ENCODE peak calls at places on chromosomes 16 and 17, in seven cellular contexts. L is SK-N-SH, S is osteocyte, W is K562, Q is HFFc6, Z is MCF 10A, P is brain microvascular endothelial cell. R is an unnamed sample.

GRCh38 chr17:28189667-28190066 is 129.3 kb upstream of the TMEM97 start:
- DNase-seq in L (no peak), S (no peak), W (peak), Q (no peak), Z (no peak), P (no peak), R (no peak)

GRCh38 chr16:88387941-88388627 is 5.3 kb downstream of the ZNF469 start:
- DNase-seq in L (no peak), S (peak), W (no peak), Q (no peak), Z (peak), P (no peak), R (no peak)

GRCh38 chr17:14019186-14019956 is 49.9 kb upstream of the COX10 start:
- DNase-seq in L (no peak), S (no peak), W (peak), Q (peak), Z (peak), P (peak), R (no peak)

GRCh38 chr17:28792877-28793666 is 49.3 kb downstream of the TRAF4 start:
- DNase-seq in L (no peak), S (no peak), W (peak), Q (no peak), Z (no peak), P (no peak), R (no peak)

GRCh38 chr16:49283376-49284049 is 1.9 kb upstream of the CBLN1 start:
- DNase-seq in L (no peak), S (no peak), W (no peak), Q (no peak), Z (no peak), P (no peak), R (no peak)

GRCh38 chr17:50184611-50185398 is 16.6 kb downstream of the COL1A1 start:
- DNase-seq in L (no peak), S (no peak), W (no peak), Q (peak), Z (peak), P (no peak), R (no peak)

GRCh38 chr17:68379692-68380677 is 77.3 kb downstream of the WIPI1 start:
- DNase-seq in L (no peak), S (no peak), W (no peak), Q (no peak), Z (no peak), P (no peak), R (no peak)

GRCh38 chr16:31880322-31880979 is 6.8 kb downstream of the ZNF267 start:
- DNase-seq in L (no peak), S (no peak), W (peak), Q (peak), Z (peak), P (peak), R (no peak)

GRCh38 chr17:28724500-28725165 is 1.4 kb downstream of the TLCD1 start:
- DNase-seq in L (no peak), S (no peak), W (peak), Q (no peak), Z (no peak), P (no peak), R (no peak)

GRCh38 chr17:47946516-47946915 is 5.1 kb downstream of the PNPO start:
- DNase-seq in L (no peak), S (no peak), W (no peak), Q (no peak), Z (no peak), P (no peak), R (no peak)

GRCh38 chr16:87921236-87921773 is 15.0 kb downstream of the CA5A start:
- DNase-seq in L (no peak), S (no peak), W (peak), Q (no peak), Z (no peak), P (no peak), R (no peak)

GRCh38 chr16:78210305-78210704 is 110.9 kb downstream of the WWOX start:
- DNase-seq in L (no peak), S (no peak), W (no peak), Q (no peak), Z (peak), P (peak), R (no peak)

GRCh38 chr16:48829361-48829760 is 219.4 kb upstream of the N4BP1 start:
- DNase-seq in L (no peak), S (no peak), W (no peak), Q (no peak), Z (no peak), P (no peak), R (no peak)

GRCh38 chr16:54216268-54217187 is 70.1 kb downstream of the IRX3 start:
- DNase-seq in L (no peak), S (no peak), W (no peak), Q (no peak), Z (no peak), P (no peak), R (no peak)

GRCh38 chr16:10323528-10323869 is 62.4 kb upstream of the ATF7IP2 start:
- DNase-seq in L (no peak), S (no peak), W (no peak), Q (no peak), Z (no peak), P (no peak), R (no peak)

GRCh38 chr16:62940573-62940972 is 904.3 kb upstream of the CDH8 start:
- DNase-seq in L (no peak), S (no peak), W (no peak), Q (no peak), Z (no peak), P (no peak), R (no peak)

GRCh38 chr17:67055811-67056745 is 11.7 kb downstream of the CACNG1 start:
- DNase-seq in L (peak), S (peak), W (no peak), Q (no peak), Z (no peak), P (no peak), R (peak)

GRCh38 chr16:89922884-89923639 is at the start of gene TUBB3:
- DNase-seq in L (peak), S (peak), W (peak), Q (peak), Z (peak), P (peak), R (peak)

GRCh38 chr17:48644159-48644558 is 18.0 kb upstream of the HOXB9 start:
- DNase-seq in L (peak), S (no peak), W (no peak), Q (no peak), Z (no peak), P (no peak), R (no peak)

GRCh38 chr17:8675306-8675705 is 44.8 kb upstream of the MYH10 start:
- DNase-seq in L (no peak), S (no peak), W (no peak), Q (no peak), Z (no peak), P (no peak), R (no peak)

GRCh38 chr16:13906426-13907089 is 13.4 kb upstream of the ERCC4 start:
- DNase-seq in L (no peak), S (no peak), W (no peak), Q (no peak), Z (no peak), P (no peak), R (no peak)

GRCh38 chr16:69476920-69477418 is 52.5 kb downstream of the CYB5B start:
- DNase-seq in L (no peak), S (peak), W (peak), Q (peak), Z (peak), P (peak), R (no peak)

GRCh38 chr16:84117482-84117843 is 721 bp upstream of the MBTPS1 start:
- DNase-seq in L (peak), S (peak), W (peak), Q (peak), Z (no peak), P (peak), R (peak)

GRCh38 chr16:84120023-84120422 is 3.3 kb upstream of the MBTPS1 start:
- DNase-seq in L (no peak), S (no peak), W (no peak), Q (no peak), Z (no peak), P (no peak), R (no peak)

GRCh38 chr16:84115919-84116719 is 623 bp downstream of the MBTPS1 start:
- DNase-seq in L (no peak), S (no peak), W (peak), Q (peak), Z (peak), P (peak), R (peak)

GRCh38 chr16:84119368-84119767 is 2.6 kb upstream of the MBTPS1 start:
- DNase-seq in L (no peak), S (no peak), W (no peak), Q (no peak), Z (peak), P (no peak), R (no peak)

DNA sequence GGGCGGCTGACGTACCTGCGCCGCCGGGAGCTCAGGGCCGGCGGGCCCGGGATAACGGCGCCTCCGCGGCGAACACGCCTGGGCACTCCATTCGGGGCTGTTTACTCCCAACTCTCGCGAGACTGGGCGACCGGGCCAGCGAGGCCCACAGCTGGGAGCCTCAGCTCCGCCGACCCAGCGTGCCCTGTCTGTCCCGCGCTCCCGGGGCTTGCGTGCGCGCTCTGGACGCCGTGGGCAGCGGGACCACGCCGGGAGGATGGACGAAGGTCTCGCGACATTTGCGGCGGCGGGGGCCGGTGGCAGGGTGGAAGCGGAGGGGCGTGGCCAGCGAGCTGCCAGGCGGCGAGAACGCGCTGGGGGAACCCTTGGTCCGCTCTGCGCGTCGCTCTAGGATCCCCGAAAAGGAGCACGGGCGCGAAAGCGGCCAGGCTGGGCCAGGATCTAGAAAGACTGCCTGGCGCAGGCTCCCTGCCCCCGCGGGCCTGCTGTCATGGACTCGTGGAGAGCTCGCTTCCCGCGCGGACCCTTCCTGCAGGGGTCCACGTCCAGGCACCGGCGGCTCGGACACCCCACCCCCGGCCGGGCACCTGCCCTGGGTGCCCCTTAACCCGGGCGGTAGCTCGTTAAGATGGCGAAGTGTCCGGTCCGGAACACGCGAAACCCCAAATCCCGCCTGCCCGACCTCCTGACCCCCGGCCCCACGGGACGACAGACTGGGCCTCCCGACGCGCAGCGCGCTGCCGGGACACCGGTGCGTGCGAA is at the start of gene MBTPS1:
- DNase-seq in L (peak), S (peak), W (peak), Q (peak), Z (peak), P (peak), R (peak)
- TF ChIP-seq CTCF in L (no peak), S (no peak), W (peak), Q (no peak), Z (no peak), P (no peak), R (no peak)

GRCh38 chr17:70102531-70102930 is 27.5 kb downstream of the KCNJ16 start:
- DNase-seq in L (no peak), S (no peak), W (no peak), Q (no peak), Z (no peak), P (no peak), R (no peak)

GRCh38 chr17:70099267-70099666 is 24.2 kb downstream of the KCNJ16 start:
- DNase-seq in L (no peak), S (no peak), W (no peak), Q (no peak), Z (no peak), P (no peak), R (no peak)

GRCh38 chr17:70099884-70100283 is 24.9 kb downstream of the KCNJ16 start:
- DNase-seq in L (no peak), S (no peak), W (no peak), Q (no peak), Z (no peak), P (no peak), R (no peak)

GRCh38 chr17:70098030-70098429 is 23.0 kb downstream of the KCNJ16 start:
- DNase-seq in L (no peak), S (no peak), W (no peak), Q (no peak), Z (no peak), P (no peak), R (no peak)

GRCh38 chr17:70100983-70101382 is 26.0 kb downstream of the KCNJ16 start:
- DNase-seq in L (peak), S (no peak), W (no peak), Q (no peak), Z (peak), P (no peak), R (no peak)
- TF ChIP-seq CTCF in L (peak), S (no peak), W (no peak), Q (peak), Z (peak), P (no peak), R (no peak)

GRCh38 chr16:57743458-57743857 is 7.9 kb downstream of the KATNB1 start:
- DNase-seq in L (no peak), S (no peak), W (no peak), Q (no peak), Z (no peak), P (no peak), R (no peak)
- TF ChIP-seq CTCF in L (no peak), S (no peak), W (no peak), Q (peak), Z (no peak), P (no peak), R (no peak)

DNA sequence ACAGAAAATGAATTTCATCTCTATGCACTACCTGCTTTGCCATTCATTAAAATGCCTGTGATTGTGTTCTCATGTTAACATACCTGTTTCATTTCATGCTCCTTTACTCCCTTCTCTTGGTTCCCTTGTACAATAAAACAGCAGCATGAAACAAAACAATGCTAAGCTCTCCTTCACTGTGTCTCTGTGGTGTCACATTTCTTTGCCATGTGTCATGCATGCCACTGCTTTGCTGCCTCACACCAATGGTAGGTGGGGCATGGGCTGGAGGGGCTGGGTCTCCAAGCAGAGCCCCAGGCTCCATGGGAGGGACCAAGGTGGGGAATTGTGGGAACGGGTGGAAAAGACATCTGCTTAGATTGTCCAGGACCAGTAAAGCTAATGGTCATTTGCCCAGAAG is 83.6 kb downstream of the RGS9 start:
- DNase-seq in L (no peak), S (no peak), W (no peak), Q (peak), Z (no peak), P (no peak), R (no peak)
- TF ChIP-seq CTCF in L (no peak), S (no peak), W (no peak), Q (no peak), Z (no peak), P (no peak), R (no peak)

GRCh38 chr17:18246880-18247612 is 11.5 kb downstream of the FLII start:
- DNase-seq in L (peak), S (no peak), W (peak), Q (peak), Z (no peak), P (no peak), R (peak)
- TF ChIP-seq CTCF in L (no peak), S (no peak), W (no peak), Q (no peak), Z (no peak), P (no peak), R (no peak)

DNA sequence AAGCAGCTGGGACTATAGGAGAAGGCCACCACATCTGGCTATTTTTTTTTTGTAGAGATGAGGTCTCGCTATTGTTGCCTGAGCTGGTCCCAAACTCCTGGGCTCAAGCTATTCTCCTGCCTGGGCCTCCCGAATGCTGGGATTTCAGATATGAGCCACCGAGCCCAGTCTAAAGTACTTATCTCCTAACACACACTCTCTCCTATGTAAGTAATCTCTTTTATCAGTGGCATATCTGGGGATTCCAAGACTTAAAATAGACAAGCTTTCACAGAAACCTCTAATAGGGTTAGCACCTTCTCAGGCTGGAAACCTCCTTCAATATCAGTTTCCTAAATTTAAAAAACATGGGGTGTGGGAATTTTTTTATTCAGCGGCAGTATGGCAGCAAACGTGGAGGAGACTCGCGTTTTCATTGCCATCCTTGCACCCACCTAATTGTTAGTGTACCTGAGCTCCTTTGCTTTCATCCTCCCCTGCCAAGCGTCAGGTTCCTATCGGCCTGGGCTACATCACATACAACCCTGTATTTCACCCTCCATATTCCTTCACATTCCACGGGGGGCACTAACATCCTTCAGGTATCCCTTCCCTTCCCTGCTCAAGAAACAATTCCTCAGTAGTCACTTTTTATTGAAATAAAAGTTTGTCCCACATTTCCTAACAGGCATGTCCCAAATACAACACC is 1.1 kb downstream of the EZH1 start:
- DNase-seq in L (peak), S (no peak), W (peak), Q (no peak), Z (no peak), P (no peak), R (no peak)
- TF ChIP-seq CTCF in L (peak), S (peak), W (peak), Q (peak), Z (no peak), P (peak), R (no peak)

GRCh38 chr16:56645311-56645710 is 6.4 kb upstream of the MT1B start:
- DNase-seq in L (no peak), S (no peak), W (no peak), Q (no peak), Z (no peak), P (no peak), R (no peak)

GRCh38 chr16:56645838-56646237 is 5.8 kb upstream of the MT1B start:
- DNase-seq in L (no peak), S (no peak), W (no peak), Q (no peak), Z (no peak), P (no peak), R (no peak)

GRCh38 chr16:56641166-56641565 is 2.7 kb downstream of the MT1A start:
- DNase-seq in L (no peak), S (no peak), W (no peak), Q (no peak), Z (no peak), P (no peak), R (no peak)

GRCh38 chr16:56643833-56644232 is 5.4 kb downstream of the MT1A start:
- DNase-seq in L (no peak), S (no peak), W (no peak), Q (no peak), Z (no peak), P (no peak), R (no peak)

GRCh38 chr16:56643080-56643778 is 4.8 kb downstream of the MT1A start:
- DNase-seq in L (no peak), S (no peak), W (peak), Q (peak), Z (peak), P (no peak), R (peak)
- TF ChIP-seq CTCF in L (no peak), S (peak), W (peak), Q (peak), Z (peak), P (peak), R (peak)

GRCh38 chr16:17246974-17247718 is 223.6 kb downstream of the XYLT1 start:
- DNase-seq in L (no peak), S (no peak), W (no peak), Q (no peak), Z (no peak), P (no peak), R (no peak)

GRCh38 chr16:17252064-17252463 is 218.7 kb downstream of the XYLT1 start:
- DNase-seq in L (no peak), S (no peak), W (no peak), Q (no peak), Z (no peak), P (no peak), R (peak)

GRCh38 chr16:17245727-17246576 is 224.8 kb downstream of the XYLT1 start:
- DNase-seq in L (no peak), S (no peak), W (no peak), Q (no peak), Z (no peak), P (no peak), R (no peak)

GRCh38 chr16:17246577-17246885 is 224.2 kb downstream of the XYLT1 start:
- DNase-seq in L (no peak), S (no peak), W (no peak), Q (no peak), Z (no peak), P (no peak), R (no peak)

GRCh38 chr16:17251496-17251895 is 219.3 kb downstream of the XYLT1 start:
- DNase-seq in L (no peak), S (no peak), W (no peak), Q (no peak), Z (no peak), P (no peak), R (no peak)
- TF ChIP-seq CTCF in L (no peak), S (no peak), W (no peak), Q (no peak), Z (no peak), P (no peak), R (peak)

R was measured in GM13977.